ENCODE peak calls at places on chromosome 14, in nine cellular contexts. N, F, R, O, G, S, T, Q and H are unnamed samples.
A peak's percentile ranks its signal among the peaks of the same experiment; 100 is the strongest.

GRCh38 chr14:63578300-63578699 is 35.1 kb upstream of the PPP2R5E start:
- DNase-seq in Q (no peak), F (no peak), R (no peak), N (no peak), S (no peak), T (peak; percentile 6), O (no peak), G (no peak), H (no peak)

GRCh38 chr14:103542545-103543088 is 13.6 kb downstream of the TRMT61A start:
- DNase-seq in N (peak; percentile 93), G (no peak), O (no peak), R (no peak), S (no peak), T (no peak), F (no peak), Q (no peak), H (no peak)

GRCh38 chr14:89121961-89122675 is 294.9 kb downstream of the FOXN3 start:
- DNase-seq in T (no peak), G (no peak), S (no peak), Q (no peak), N (no peak), O (no peak), R (no peak), F (no peak), H (peak; percentile 55)

GRCh38 chr14:32824195-32824594 is 114.5 kb upstream of the NPAS3 start:
- DNase-seq in G (no peak), T (no peak), S (no peak), R (no peak), F (no peak), Q (no peak), N (no peak), O (no peak), H (no peak)

GRCh38 chr14:57247283-57247682 is 21.4 kb downstream of the EXOC5 start:
- DNase-seq in T (peak; percentile 50), N (no peak), F (no peak), S (no peak), O (no peak), Q (no peak), R (no peak), G (no peak), H (no peak)

GRCh38 chr14:60174352-60175254 is 9.4 kb upstream of the DHRS7 start:
- DNase-seq in R (no peak), T (no peak), Q (no peak), S (no peak), O (no peak), N (no peak), F (no peak), G (no peak), H (no peak)

GRCh38 chr14:76710093-76711010 is 50.9 kb upstream of the VASH1 start:
- DNase-seq in O (peak; percentile 30), N (no peak), Q (no peak), G (no peak), F (no peak), S (no peak), T (peak; percentile 50), R (no peak), H (peak; percentile 44)

GRCh38 chr14:75561013-75561432 is 17.4 kb upstream of the FLVCR2 start:
- DNase-seq in R (no peak), T (peak; percentile 70), S (peak; percentile 29), O (peak; percentile 30), Q (no peak), F (peak; percentile 29), N (no peak), G (peak; percentile 84), H (peak; percentile 49)

GRCh38 chr14:98903371-98903770 is 368.6 kb downstream of the BCL11B start:
- DNase-seq in N (no peak), G (no peak), O (no peak), S (no peak), Q (no peak), T (no peak), R (no peak), F (no peak), H (no peak)

GRCh38 chr14:59507063-59507751 is 22.9 kb downstream of the JKAMP start:
- DNase-seq in R (no peak), S (no peak), O (peak; percentile 24), T (peak; percentile 60), G (peak; percentile 35), Q (no peak), F (peak; percentile 30), N (no peak), H (peak; percentile 61)